ENCODE peak calls at places on chromosomes 5 and 9, in eight cellular contexts. One of them, this sample, is unnamed.
A peak's percentile ranks its signal among the peaks of the same experiment; 100 is the strongest.

GRCh38 chr5:111135946-111136345 is 43.8 kb downstream of the WDR36 start:
- DNase-seq in cardiac muscle cell: no peak
- DNase-seq in GM23248: peak; percentile 90
- DNase-seq in body of pancreas: no peak
- DNase-seq in psoas muscle: no peak
- DNase-seq in right cardiac atrium: no peak
- DNase-seq in CD8-positive, alpha-beta T cell: no peak
- DNase-seq in IMR-90: peak; percentile 53
- DNase-seq in this sample: no peak

GRCh38 chr5:67960939-67961338 is 254.6 kb upstream of the PIK3R1 start:
- DNase-seq in psoas muscle: no peak
- DNase-seq in CD8-positive, alpha-beta T cell: no peak
- DNase-seq in IMR-90: no peak
- DNase-seq in right cardiac atrium: peak; percentile 73
- DNase-seq in body of pancreas: no peak
- DNase-seq in cardiac muscle cell: peak; percentile 38
- DNase-seq in GM23248: no peak
- DNase-seq in this sample: no peak

GRCh38 chr5:58925627-58926545 is 343.0 kb downstream of the RAB3C start:
- DNase-seq in cardiac muscle cell: peak; percentile 30
- DNase-seq in body of pancreas: no peak
- DNase-seq in CD8-positive, alpha-beta T cell: no peak
- DNase-seq in right cardiac atrium: no peak
- DNase-seq in GM23248: peak; percentile 23
- DNase-seq in IMR-90: no peak
- DNase-seq in psoas muscle: no peak
- DNase-seq in this sample: no peak

GRCh38 chr5:176618783-176619182 is 8.8 kb upstream of the GPRIN1 start:
- DNase-seq in GM23248: no peak
- DNase-seq in IMR-90: no peak
- DNase-seq in psoas muscle: no peak
- DNase-seq in body of pancreas: no peak
- DNase-seq in CD8-positive, alpha-beta T cell: no peak
- DNase-seq in right cardiac atrium: no peak
- DNase-seq in cardiac muscle cell: no peak
- DNase-seq in this sample: no peak

GRCh38 chr5:135052511-135053145 is 18.6 kb upstream of the PITX1 start:
- DNase-seq in IMR-90: no peak
- DNase-seq in cardiac muscle cell: no peak
- DNase-seq in right cardiac atrium: no peak
- DNase-seq in GM23248: no peak
- DNase-seq in psoas muscle: peak; percentile 8
- DNase-seq in CD8-positive, alpha-beta T cell: no peak
- DNase-seq in body of pancreas: no peak
- DNase-seq in this sample: no peak

GRCh38 chr5:27947088-27947487 is 908.7 kb upstream of the CDH9 start:
- DNase-seq in IMR-90: no peak
- DNase-seq in GM23248: no peak
- DNase-seq in right cardiac atrium: no peak
- DNase-seq in cardiac muscle cell: no peak
- DNase-seq in body of pancreas: no peak
- DNase-seq in psoas muscle: no peak
- DNase-seq in CD8-positive, alpha-beta T cell: no peak
- DNase-seq in this sample: no peak

GRCh38 chr5:151739395-151739794 is 19.0 kb downstream of the ATOX1 start:
- DNase-seq in CD8-positive, alpha-beta T cell: no peak
- DNase-seq in body of pancreas: no peak
- DNase-seq in GM23248: peak; percentile 42
- DNase-seq in cardiac muscle cell: no peak
- DNase-seq in IMR-90: no peak
- DNase-seq in psoas muscle: no peak
- DNase-seq in right cardiac atrium: no peak
- DNase-seq in this sample: no peak

GRCh38 chr9:93119953-93120845 is 13.9 kb downstream of the NINJ1 start:
- DNase-seq in body of pancreas: peak; percentile 96
- DNase-seq in CD8-positive, alpha-beta T cell: no peak
- DNase-seq in right cardiac atrium: peak; percentile 96
- DNase-seq in psoas muscle: peak; percentile 98
- DNase-seq in IMR-90: peak; percentile 94
- DNase-seq in GM23248: peak; percentile 95
- DNase-seq in cardiac muscle cell: no peak
- DNase-seq in this sample: peak; percentile 97

GRCh38 chr5:66540078-66540477 is 56.1 kb upstream of the MAST4 start:
- DNase-seq in CD8-positive, alpha-beta T cell: no peak
- DNase-seq in body of pancreas: no peak
- DNase-seq in GM23248: peak; percentile 51
- DNase-seq in psoas muscle: no peak
- DNase-seq in cardiac muscle cell: no peak
- DNase-seq in right cardiac atrium: no peak
- DNase-seq in IMR-90: no peak
- DNase-seq in this sample: no peak

GRCh38 chr5:137858954-137859353 is 8.7 kb upstream of the MYOT start:
- DNase-seq in GM23248: no peak
- DNase-seq in body of pancreas: no peak
- DNase-seq in cardiac muscle cell: no peak
- DNase-seq in CD8-positive, alpha-beta T cell: no peak
- DNase-seq in psoas muscle: no peak
- DNase-seq in IMR-90: no peak
- DNase-seq in right cardiac atrium: no peak
- DNase-seq in this sample: no peak

GRCh38 chr5:73899055-73899454 is 273.1 kb downstream of the ARHGEF28 start:
- DNase-seq in cardiac muscle cell: no peak
- DNase-seq in CD8-positive, alpha-beta T cell: no peak
- DNase-seq in GM23248: no peak
- DNase-seq in IMR-90: no peak
- DNase-seq in body of pancreas: no peak
- DNase-seq in right cardiac atrium: no peak
- DNase-seq in psoas muscle: no peak
- DNase-seq in this sample: no peak

GRCh38 chr9:37037744-37038640 is 3.9 kb upstream of the PAX5 start:
- DNase-seq in psoas muscle: peak; percentile 54
- DNase-seq in GM23248: peak; percentile 54
- DNase-seq in CD8-positive, alpha-beta T cell: no peak
- DNase-seq in cardiac muscle cell: no peak
- DNase-seq in right cardiac atrium: no peak
- DNase-seq in body of pancreas: no peak
- DNase-seq in IMR-90: no peak
- DNase-seq in this sample: no peak

GRCh38 chr5:82522912-82523311 is 244.8 kb upstream of the RPS23 start:
- DNase-seq in psoas muscle: no peak
- DNase-seq in cardiac muscle cell: no peak
- DNase-seq in IMR-90: no peak
- DNase-seq in GM23248: no peak
- DNase-seq in right cardiac atrium: no peak
- DNase-seq in body of pancreas: no peak
- DNase-seq in CD8-positive, alpha-beta T cell: no peak
- DNase-seq in this sample: no peak
- H3K4me1 ChIP-seq in psoas muscle: no peaks in the 10 kb centered on the region
- H3K4me1 ChIP-seq in cardiac muscle cell: peaks cover 5% of the 10 kb centered on the region
- H3K4me1 ChIP-seq in IMR-90: no peaks in the 10 kb centered on the region
- H3K4me1 ChIP-seq in GM23248: no peaks in the 10 kb centered on the region
- H3K4me1 ChIP-seq in right cardiac atrium: no peaks in the 10 kb centered on the region
- H3K4me1 ChIP-seq in body of pancreas: no peaks in the 10 kb centered on the region
- H3K4me1 ChIP-seq in CD8-positive, alpha-beta T cell: no peaks in the 10 kb centered on the region
- H3K4me1 ChIP-seq in this sample: no peaks in the 10 kb centered on the region

DNA sequence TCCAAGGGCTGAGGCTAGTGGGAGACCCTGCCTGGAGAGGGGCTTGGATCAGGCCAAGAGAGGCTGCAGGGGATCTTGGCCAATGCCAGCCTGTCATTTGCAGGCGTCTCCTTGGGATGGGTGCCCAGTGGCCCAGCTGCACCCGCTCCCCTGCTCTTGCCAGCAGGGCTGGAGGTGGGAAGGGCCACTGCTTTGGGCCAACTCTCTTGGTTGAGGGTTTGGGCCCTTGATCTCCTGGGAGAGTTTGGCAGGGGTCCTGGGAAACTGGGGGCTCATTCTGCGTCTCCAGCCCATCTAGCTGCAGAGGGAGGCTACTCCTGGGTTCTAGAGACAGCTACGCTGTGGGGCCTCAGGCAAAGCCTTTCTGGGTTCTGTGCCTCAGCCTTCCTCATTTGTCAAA is 10.5 kb downstream of the PSD2 start:
- DNase-seq in body of pancreas: peak; percentile 33
- DNase-seq in GM23248: no peak
- DNase-seq in psoas muscle: peak; percentile 44
- DNase-seq in cardiac muscle cell: no peak
- DNase-seq in right cardiac atrium: no peak
- DNase-seq in IMR-90: no peak
- DNase-seq in CD8-positive, alpha-beta T cell: no peak
- DNase-seq in this sample: no peak
- H3K27me3 ChIP-seq in body of pancreas: no peaks in the 10 kb centered on the region
- H3K27me3 ChIP-seq in GM23248: peaks cover 32% of the 10 kb centered on the region
- H3K27me3 ChIP-seq in psoas muscle: peaks cover 1% of the 10 kb centered on the region
- H3K27me3 ChIP-seq in cardiac muscle cell: peaks cover 40% of the 10 kb centered on the region
- H3K27me3 ChIP-seq in right cardiac atrium: no peaks in the 10 kb centered on the region
- H3K27me3 ChIP-seq in IMR-90: peaks cover 48% of the 10 kb centered on the region
- H3K27me3 ChIP-seq in CD8-positive, alpha-beta T cell: no peaks in the 10 kb centered on the region
- H3K27me3 ChIP-seq in this sample: peaks cover 22% of the 10 kb centered on the region

GRCh38 chr5:157555031-157555640 is 20.4 kb downstream of the ADAM19 start:
- DNase-seq in cardiac muscle cell: no peak
- DNase-seq in CD8-positive, alpha-beta T cell: no peak
- DNase-seq in right cardiac atrium: no peak
- DNase-seq in IMR-90: no peak
- DNase-seq in body of pancreas: no peak
- DNase-seq in GM23248: no peak
- DNase-seq in psoas muscle: no peak
- DNase-seq in this sample: no peak

GRCh38 chr5:157558089-157558595 is 17.4 kb downstream of the ADAM19 start:
- DNase-seq in CD8-positive, alpha-beta T cell: no peak
- DNase-seq in psoas muscle: no peak
- DNase-seq in right cardiac atrium: no peak
- DNase-seq in IMR-90: peak; percentile 86
- DNase-seq in body of pancreas: no peak
- DNase-seq in GM23248: peak; percentile 77
- DNase-seq in cardiac muscle cell: no peak
- DNase-seq in this sample: no peak

GRCh38 chr5:157554180-157555030 is 21.2 kb downstream of the ADAM19 start:
- DNase-seq in right cardiac atrium: no peak
- DNase-seq in psoas muscle: no peak
- DNase-seq in IMR-90: no peak
- DNase-seq in body of pancreas: no peak
- DNase-seq in cardiac muscle cell: no peak
- DNase-seq in CD8-positive, alpha-beta T cell: no peak
- DNase-seq in GM23248: no peak
- DNase-seq in this sample: no peak

GRCh38 chr5:157558681-157559080 is 16.9 kb downstream of the ADAM19 start:
- DNase-seq in right cardiac atrium: no peak
- DNase-seq in GM23248: peak; percentile 36
- DNase-seq in psoas muscle: no peak
- DNase-seq in body of pancreas: no peak
- DNase-seq in CD8-positive, alpha-beta T cell: no peak
- DNase-seq in cardiac muscle cell: no peak
- DNase-seq in IMR-90: no peak
- DNase-seq in this sample: no peak

GRCh38 chr5:157556615-157557418 is 18.8 kb downstream of the ADAM19 start:
- DNase-seq in psoas muscle: no peak
- DNase-seq in GM23248: no peak
- DNase-seq in cardiac muscle cell: no peak
- DNase-seq in CD8-positive, alpha-beta T cell: no peak
- DNase-seq in body of pancreas: no peak
- DNase-seq in IMR-90: no peak
- DNase-seq in right cardiac atrium: no peak
- DNase-seq in this sample: no peak
- H3K4me1 ChIP-seq in psoas muscle: peaks cover 64% of the 10 kb centered on the region
- H3K4me1 ChIP-seq in GM23248: peaks cover 37% of the 10 kb centered on the region
- H3K4me1 ChIP-seq in cardiac muscle cell: peaks cover 13% of the 10 kb centered on the region
- H3K4me1 ChIP-seq in CD8-positive, alpha-beta T cell: no peaks in the 10 kb centered on the region
- H3K4me1 ChIP-seq in body of pancreas: peaks cover 4% of the 10 kb centered on the region
- H3K4me1 ChIP-seq in IMR-90: peaks cover 40% of the 10 kb centered on the region
- H3K4me1 ChIP-seq in right cardiac atrium: peaks cover 16% of the 10 kb centered on the region
- H3K4me1 ChIP-seq in this sample: peaks cover 31% of the 10 kb centered on the region

GRCh38 chr5:77210091-77211012 is at the start of gene PDE8B:
- DNase-seq in body of pancreas: no peak
- DNase-seq in psoas muscle: no peak
- DNase-seq in GM23248: peak; percentile 33
- DNase-seq in IMR-90: no peak
- DNase-seq in cardiac muscle cell: peak; percentile 23
- DNase-seq in CD8-positive, alpha-beta T cell: no peak
- DNase-seq in right cardiac atrium: peak; percentile 76
- DNase-seq in this sample: peak; percentile 64
- H3K27me3 ChIP-seq in body of pancreas: peaks cover 10% of the 10 kb centered on the region
- H3K27me3 ChIP-seq in psoas muscle: peaks cover 11% of the 10 kb centered on the region
- H3K27me3 ChIP-seq in GM23248: peaks cover 78% of the 10 kb centered on the region
- H3K27me3 ChIP-seq in IMR-90: peaks cover 70% of the 10 kb centered on the region
- H3K27me3 ChIP-seq in cardiac muscle cell: peaks cover 90% of the 10 kb centered on the region
- H3K27me3 ChIP-seq in CD8-positive, alpha-beta T cell: peaks cover 3% of the 10 kb centered on the region
- H3K27me3 ChIP-seq in right cardiac atrium: no peaks in the 10 kb centered on the region
- H3K27me3 ChIP-seq in this sample: peaks cover 35% of the 10 kb centered on the region

DNA sequence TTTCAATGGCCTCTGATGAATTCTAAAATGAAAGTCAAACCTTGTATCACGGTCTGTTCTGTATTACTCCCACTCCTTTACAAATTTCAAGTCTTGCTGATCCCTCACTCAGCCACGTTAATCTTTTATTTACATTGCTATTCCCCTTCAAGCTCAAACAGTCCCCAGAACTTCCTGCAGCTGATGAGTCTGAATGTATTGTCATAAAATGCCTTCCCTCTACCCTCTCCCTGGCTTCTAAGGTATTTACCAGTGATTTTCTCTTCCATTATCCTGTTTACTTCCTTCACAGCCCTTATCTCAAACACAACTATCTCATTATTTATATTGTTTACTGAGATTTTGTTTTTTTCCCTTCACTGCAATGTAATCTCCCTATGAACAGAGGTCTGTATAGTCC is 562.3 kb upstream of the C9orf72 start:
- DNase-seq in psoas muscle: no peak
- DNase-seq in right cardiac atrium: no peak
- DNase-seq in GM23248: no peak
- DNase-seq in cardiac muscle cell: no peak
- DNase-seq in IMR-90: no peak
- DNase-seq in body of pancreas: no peak
- DNase-seq in CD8-positive, alpha-beta T cell: no peak
- DNase-seq in this sample: no peak
- H3K4me1 ChIP-seq in psoas muscle: no peaks in the 10 kb centered on the region
- H3K4me1 ChIP-seq in right cardiac atrium: no peaks in the 10 kb centered on the region
- H3K4me1 ChIP-seq in GM23248: no peaks in the 10 kb centered on the region
- H3K4me1 ChIP-seq in cardiac muscle cell: no peaks in the 10 kb centered on the region
- H3K4me1 ChIP-seq in IMR-90: no peaks in the 10 kb centered on the region
- H3K4me1 ChIP-seq in body of pancreas: no peaks in the 10 kb centered on the region
- H3K4me1 ChIP-seq in CD8-positive, alpha-beta T cell: no peaks in the 10 kb centered on the region
- H3K4me1 ChIP-seq in this sample: no peaks in the 10 kb centered on the region

GRCh38 chr9:22002038-22002437 is 7.1 kb downstream of the CDKN2B start:
- DNase-seq in GM23248: no peak
- DNase-seq in IMR-90: no peak
- DNase-seq in body of pancreas: no peak
- DNase-seq in psoas muscle: no peak
- DNase-seq in cardiac muscle cell: no peak
- DNase-seq in right cardiac atrium: no peak
- DNase-seq in CD8-positive, alpha-beta T cell: no peak
- DNase-seq in this sample: no peak
- H3K27me3 ChIP-seq in GM23248: no peaks in the 10 kb centered on the region
- H3K27me3 ChIP-seq in IMR-90: no peaks in the 10 kb centered on the region
- H3K27me3 ChIP-seq in body of pancreas: peaks cover 7% of the 10 kb centered on the region
- H3K27me3 ChIP-seq in psoas muscle: peaks cover 2% of the 10 kb centered on the region
- H3K27me3 ChIP-seq in cardiac muscle cell: peaks cover 100% of the 10 kb centered on the region
- H3K27me3 ChIP-seq in right cardiac atrium: peaks cover 3% of the 10 kb centered on the region
- H3K27me3 ChIP-seq in CD8-positive, alpha-beta T cell: peaks cover 19% of the 10 kb centered on the region
- H3K27me3 ChIP-seq in this sample: peaks cover 24% of the 10 kb centered on the region

GRCh38 chr9:630817-631216 is 210.7 kb upstream of the DMRT1 start:
- DNase-seq in right cardiac atrium: no peak
- DNase-seq in body of pancreas: no peak
- DNase-seq in CD8-positive, alpha-beta T cell: no peak
- DNase-seq in GM23248: peak; percentile 26
- DNase-seq in psoas muscle: no peak
- DNase-seq in IMR-90: peak; percentile 17
- DNase-seq in cardiac muscle cell: no peak
- DNase-seq in this sample: no peak
- H3K4me1 ChIP-seq in right cardiac atrium: peaks cover 12% of the 10 kb centered on the region
- H3K4me1 ChIP-seq in body of pancreas: no peaks in the 10 kb centered on the region
- H3K4me1 ChIP-seq in CD8-positive, alpha-beta T cell: peaks cover 6% of the 10 kb centered on the region
- H3K4me1 ChIP-seq in GM23248: peaks cover 14% of the 10 kb centered on the region
- H3K4me1 ChIP-seq in psoas muscle: peaks cover 3% of the 10 kb centered on the region
- H3K4me1 ChIP-seq in IMR-90: peaks cover 13% of the 10 kb centered on the region
- H3K4me1 ChIP-seq in cardiac muscle cell: peaks cover 24% of the 10 kb centered on the region
- H3K4me1 ChIP-seq in this sample: peaks cover 9% of the 10 kb centered on the region

This sample was measured in upper lobe of right lung.